ENCODE peak calls at places on chromosomes 13 and 19, in four cellular contexts. H is thoracic aorta, Z is choroid plexus epithelial cell, T is psoas muscle. U is an unnamed sample.

GRCh38 chr19:18174983-18175382 is 1.4 kb downstream of the IFI30 start:
- DNase-seq in H (no peak), Z (no peak), T (no peak), U (no peak)

GRCh38 chr19:37313335-37313627 is 57.6 kb upstream of the ZNF527 start:
- DNase-seq in H (no peak), Z (no peak), T (no peak), U (no peak)

GRCh38 chr13:34756136-34756535 is 185.9 kb upstream of the NBEA start:
- DNase-seq in H (no peak), Z (no peak), T (no peak), U (no peak)

GRCh38 chr13:27667946-27668345 is 46.3 kb downstream of the POLR1D start:
- DNase-seq in H (no peak), Z (peak; percentile 44), T (peak; percentile 52), U (no peak)

GRCh38 chr13:77391475-77391874 is 64.6 kb upstream of the MYCBP2 start:
- DNase-seq in H (no peak), Z (no peak), T (no peak), U (no peak)

GRCh38 chr19:3057275-3057714 is 5.0 kb downstream of the TLE5 start:
- DNase-seq in H (peak; percentile 51), Z (peak; percentile 21), T (peak; percentile 97), U (no peak)

GRCh38 chr19:53927745-53928144 is 18.7 kb downstream of the CACNG7 start:
- DNase-seq in H (no peak), Z (peak; percentile 86), T (no peak), U (no peak)

GRCh38 chr13:48258002-48258401 is 25.0 kb downstream of the ITM2B start:
- DNase-seq in H (no peak), Z (no peak), T (no peak), U (no peak)

GRCh38 chr19:1470864-1471513 is 8.0 kb downstream of the C19orf25 start:
- DNase-seq in H (no peak), Z (no peak), T (peak; percentile 56), U (no peak)

GRCh38 chr13:65733110-65733509 is 1497.0 kb downstream of the PCDH9 start:
- DNase-seq in H (no peak), Z (no peak), T (no peak), U (no peak)

GRCh38 chr13:29909975-29910674 is 59.7 kb upstream of the UBL3 start:
- DNase-seq in H (no peak), Z (peak; percentile 54), T (peak; percentile 57), U (no peak)

GRCh38 chr19:44741841-44742352 is 6.6 kb upstream of the BCL3 start:
- DNase-seq in H (peak; percentile 96), Z (peak; percentile 98), T (peak; percentile 99), U (peak; percentile 98)

GRCh38 chr13:26760835-26761582 is 423 bp upstream of the GPR12 start:
- DNase-seq in H (no peak), Z (no peak), T (no peak), U (no peak)

GRCh38 chr13:98571955-98572662 is 4.8 kb downstream of the STK24 start:
- DNase-seq in H (no peak), Z (peak; percentile 37), T (peak; percentile 69), U (peak; percentile 82)

GRCh38 chr19:58361900-58362271 is 665 bp downstream of the ZNF497 start:
- DNase-seq in H (no peak), Z (no peak), T (peak; percentile 76), U (no peak)

GRCh38 chr19:1027020-1027952 is 878 bp downstream of the CNN2 start:
- DNase-seq in H (no peak), Z (no peak), T (peak; percentile 56), U (no peak)

GRCh38 chr19:40512473-40513344 is 45.9 kb downstream of the SPTBN4 start:
- DNase-seq in H (no peak), Z (peak; percentile 27), T (no peak), U (no peak)

GRCh38 chr19:48394331-48395169 is 1.1 kb downstream of the GRIN2D start:
- DNase-seq in H (no peak), Z (no peak), T (no peak), U (no peak)

GRCh38 chr19:33468361-33469170 is 53.0 kb downstream of the PEPD start:
- DNase-seq in H (no peak), Z (no peak), T (no peak), U (peak; percentile 8)

GRCh38 chr13:22948421-22948820 is 232.4 kb upstream of the SGCG start:
- DNase-seq in H (no peak), Z (no peak), T (no peak), U (no peak)

GRCh38 chr19:35555301-35556005 is 8.0 kb downstream of the ATP4A start:
- DNase-seq in H (no peak), Z (peak; percentile 42), T (no peak), U (no peak)
- TF ChIP-seq CTCF in H (no peak), Z (peak; percentile 44), T (no peak), U (peak; percentile 27)

DNA sequence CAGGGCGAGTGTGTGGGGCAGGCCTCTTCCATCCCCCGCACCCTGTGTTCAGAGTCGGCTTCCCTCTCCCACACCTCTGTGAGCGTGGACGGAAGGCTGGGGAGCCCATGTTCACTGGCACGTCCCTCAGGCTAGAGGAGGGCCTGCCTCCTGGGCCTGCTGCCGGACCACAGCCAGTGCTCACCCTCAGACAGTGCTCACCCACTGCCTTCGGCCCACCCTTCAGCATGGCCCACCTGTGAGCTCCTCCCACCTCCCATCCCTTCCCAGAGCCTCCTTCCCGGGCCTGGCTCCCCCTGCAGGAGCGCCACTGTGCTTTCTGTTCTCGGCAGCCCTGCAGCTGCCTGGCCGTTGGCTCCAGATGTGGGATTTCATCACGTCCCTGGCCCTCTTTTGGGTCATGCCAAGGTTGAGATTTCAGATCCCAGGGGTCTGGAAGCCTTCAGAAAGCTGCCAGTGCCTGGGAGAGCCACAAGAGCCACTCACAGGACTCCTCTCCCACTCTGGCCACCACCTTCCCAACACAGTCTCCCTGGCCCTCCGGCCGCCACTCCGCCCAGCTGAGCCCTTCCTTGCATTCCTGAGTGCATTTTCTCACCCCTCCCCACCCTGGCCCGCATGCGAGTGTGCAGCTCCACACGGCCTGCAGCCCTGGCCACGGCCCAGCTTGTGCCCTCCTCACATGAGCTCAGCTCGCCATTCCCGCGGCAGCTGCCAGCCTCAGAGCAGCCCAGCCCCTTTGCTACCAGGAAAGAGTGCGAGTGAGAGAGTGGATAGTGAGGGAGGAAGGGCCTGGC is 25.3 kb downstream of the CAPN12 start:
- DNase-seq in H (no peak), Z (peak; percentile 31), T (peak; percentile 82), U (no peak)
- TF ChIP-seq CTCF in H (peak; percentile 42), Z (peak; percentile 58), T (peak; percentile 24), U (peak; percentile 59)

GRCh38 chr13:113488283-113488682 is 2.2 kb downstream of the DCUN1D2 start:
- DNase-seq in H (no peak), Z (no peak), T (no peak), U (no peak)
- TF ChIP-seq CTCF in H (no peak), Z (no peak), T (no peak), U (no peak)

DNA sequence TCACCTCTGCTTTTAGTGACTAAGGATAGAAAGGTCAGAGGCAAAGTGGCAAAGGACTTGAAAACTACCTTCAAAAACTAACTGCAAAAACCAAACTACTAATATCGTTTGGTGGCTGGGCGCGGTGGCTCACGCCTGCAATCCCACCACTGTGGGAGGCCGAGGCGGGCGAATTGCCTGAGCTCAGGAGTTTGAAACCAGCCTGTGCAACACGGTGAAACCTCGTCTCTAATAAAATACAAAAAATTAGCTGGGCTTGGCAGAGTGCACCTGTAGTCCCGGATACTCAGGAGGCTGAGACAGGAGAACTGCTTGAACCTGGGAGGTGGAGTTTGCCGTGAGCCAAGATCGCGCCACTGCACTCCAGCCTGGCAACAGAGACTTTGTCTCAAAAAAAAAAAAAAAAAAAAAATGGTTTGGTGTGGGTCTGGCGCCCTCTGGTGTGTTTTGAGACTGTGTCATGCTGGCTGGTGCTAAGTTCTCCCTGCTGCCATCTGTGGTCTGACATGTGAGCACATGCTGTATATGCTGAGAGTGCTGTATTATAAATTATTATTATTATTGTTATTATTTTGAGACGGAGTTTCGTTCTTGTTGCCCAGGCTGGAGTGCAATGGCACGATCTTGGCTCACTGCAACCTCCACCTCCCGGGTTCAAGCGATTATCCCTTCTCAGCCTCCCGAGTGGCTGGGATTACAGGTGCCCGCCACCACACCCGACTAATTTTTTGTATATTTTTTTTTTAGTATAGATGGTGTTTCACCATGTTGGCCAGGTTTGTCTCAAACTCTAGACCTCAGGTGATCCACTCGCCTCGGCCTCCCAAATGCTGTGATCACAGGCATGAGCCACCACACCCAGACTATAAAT is 36.0 kb upstream of the RNF17 start:
- DNase-seq in H (peak; percentile 38), Z (peak; percentile 96), T (no peak), U (peak; percentile 10)
- TF ChIP-seq CTCF in H (peak; percentile 80), Z (peak; percentile 89), T (peak; percentile 72), U (peak; percentile 87)

DNA sequence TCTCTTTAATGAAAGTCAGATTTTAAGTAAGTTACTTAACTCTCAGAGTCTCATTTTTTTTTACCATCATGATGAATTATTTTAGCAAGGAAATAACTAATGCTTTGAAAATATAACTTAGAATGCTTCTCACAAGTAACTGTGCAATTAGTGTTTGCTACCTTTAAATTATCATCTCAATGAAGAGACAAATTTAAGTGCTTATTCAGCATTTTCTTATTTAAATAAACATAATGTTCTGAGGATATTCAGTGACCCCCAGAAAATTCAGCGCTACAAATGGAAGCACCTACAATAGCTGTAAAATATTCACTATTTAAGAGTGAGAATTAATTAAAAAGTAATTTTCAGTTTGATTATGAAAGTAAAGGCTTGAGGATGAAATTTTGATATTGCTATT is 527.2 kb downstream of the SLITRK1 start:
- DNase-seq in H (no peak), Z (no peak), T (no peak), U (no peak)
- TF ChIP-seq CTCF in H (no peak), Z (no peak), T (no peak), U (no peak)

GRCh38 chr13:79477968-79478367 is 3.0 kb upstream of the NDFIP2 start:
- DNase-seq in H (no peak), Z (no peak), T (no peak), U (no peak)

GRCh38 chr13:79470666-79471065 is 10.3 kb upstream of the NDFIP2 start:
- DNase-seq in H (no peak), Z (no peak), T (no peak), U (no peak)

GRCh38 chr13:79469608-79470007 is 11.3 kb upstream of the NDFIP2 start:
- DNase-seq in H (no peak), Z (no peak), T (no peak), U (no peak)

GRCh38 chr13:79480954-79481684 is at the start of gene NDFIP2:
- DNase-seq in H (peak; percentile 9), Z (peak; percentile 87), T (peak; percentile 92), U (no peak)

GRCh38 chr13:79475569-79475968 is 5.4 kb upstream of the NDFIP2 start:
- DNase-seq in H (no peak), Z (no peak), T (no peak), U (no peak)
- TF ChIP-seq CTCF in H (no peak), Z (no peak), T (no peak), U (no peak)

U was measured in BJ.